ENCODE peak calls at places on chromosome 14, in five cellular contexts. Q is AG09309, A is PC-9, V is fibroblast of mammary gland, W is HL-60. L is an unnamed sample.

GRCh38 chr14:64637735-64638473 is 66.3 kb upstream of the PLEKHG3 start:
- DNase-seq in Q (no peak), A (no peak), V (peak), W (no peak), L (no peak)

GRCh38 chr14:59591641-59592040 is 15.0 kb upstream of the CCDC175 start:
- DNase-seq in Q (no peak), A (no peak), V (no peak), W (no peak), L (no peak)

GRCh38 chr14:33709711-33710110 is 241.2 kb downstream of the EGLN3 start:
- DNase-seq in Q (no peak), A (no peak), V (no peak), W (no peak), L (no peak)

GRCh38 chr14:43407721-43408120 is 1099.4 kb downstream of the FSCB start:
- DNase-seq in Q (no peak), A (no peak), V (no peak), W (no peak), L (no peak)

GRCh38 chr14:69483765-69484443 is 624 bp upstream of the PLEKHD1 start:
- DNase-seq in Q (no peak), A (peak), V (no peak), W (no peak), L (no peak)

GRCh38 chr14:80638620-80639215 is 302.8 kb downstream of the CEP128 start:
- DNase-seq in Q (peak), A (no peak), V (peak), W (no peak), L (no peak)

GRCh38 chr14:93150227-93151206 is 34.2 kb downstream of the MOAP1 start:
- DNase-seq in Q (no peak), A (no peak), V (no peak), W (no peak), L (no peak)

GRCh38 chr14:34797747-34798583 is 77.2 kb downstream of the BAZ1A start:
- DNase-seq in Q (no peak), A (no peak), V (no peak), W (no peak), L (no peak)

GRCh38 chr14:88749139-88749538 is 43.6 kb downstream of the EML5 start:
- DNase-seq in Q (no peak), A (no peak), V (no peak), W (no peak), L (no peak)

GRCh38 chr14:61864329-61864898 is 102.2 kb downstream of the SNAPC1 start:
- DNase-seq in Q (no peak), A (no peak), V (no peak), W (no peak), L (no peak)

GRCh38 chr14:104140463-104141331 is 2.3 kb downstream of the KIF26A start:
- DNase-seq in Q (no peak), A (no peak), V (no peak), W (no peak), L (no peak)

GRCh38 chr14:104140213-104140462 is 1.8 kb downstream of the KIF26A start:
- DNase-seq in Q (no peak), A (no peak), V (no peak), W (no peak), L (no peak)

GRCh38 chr14:104138891-104139459 is 588 bp downstream of the KIF26A start:
- DNase-seq in Q (no peak), A (no peak), V (no peak), W (no peak), L (no peak)

GRCh38 chr14:104138098-104138890 is at the start of gene KIF26A:
- DNase-seq in Q (no peak), A (no peak), V (no peak), W (no peak), L (no peak)

GRCh38 chr14:104139460-104140212 is 1.2 kb downstream of the KIF26A start:
- DNase-seq in Q (no peak), A (no peak), V (no peak), W (no peak), L (no peak)
- H3K4me3 ChIP-seq in Q (no peak), A (no peak), V (no peak), W (no peak), L (no peak)

DNA sequence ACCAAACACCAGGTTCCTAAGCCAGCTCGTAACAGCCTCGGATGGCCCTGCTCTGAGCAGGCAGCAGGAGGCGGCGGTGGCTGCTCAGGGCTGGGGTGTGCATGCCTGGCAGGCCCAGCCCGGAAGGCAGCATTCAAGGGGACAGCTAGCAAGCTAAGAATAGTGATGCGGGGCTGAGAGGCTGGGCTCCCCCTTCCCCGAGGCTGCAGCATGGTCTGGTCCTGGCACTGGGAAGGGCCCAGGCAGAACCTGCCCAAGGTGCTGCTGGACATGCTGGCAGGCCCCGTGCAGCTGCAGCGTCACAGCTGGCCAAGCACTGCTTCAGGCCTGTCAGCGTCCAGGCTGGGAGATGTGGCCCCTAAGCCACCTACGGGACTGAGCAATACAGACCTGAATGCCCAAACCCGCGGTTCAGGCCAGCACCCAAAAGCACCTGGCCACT is 26.4 kb upstream of the NUDT14 start:
- DNase-seq in Q (no peak), A (no peak), V (no peak), W (no peak), L (no peak)
- TF ChIP-seq CTCF in Q (no peak), A (no peak), V (no peak), W (no peak), L (no peak)

GRCh38 chr14:103126873-103127304 is 3.6 kb downstream of the TNFAIP2 start:
- DNase-seq in Q (no peak), A (peak), V (no peak), W (no peak), L (no peak)
- H3K4me3 ChIP-seq in Q (no peak), A (peak), V (no peak), W (no peak), L (no peak)

DNA sequence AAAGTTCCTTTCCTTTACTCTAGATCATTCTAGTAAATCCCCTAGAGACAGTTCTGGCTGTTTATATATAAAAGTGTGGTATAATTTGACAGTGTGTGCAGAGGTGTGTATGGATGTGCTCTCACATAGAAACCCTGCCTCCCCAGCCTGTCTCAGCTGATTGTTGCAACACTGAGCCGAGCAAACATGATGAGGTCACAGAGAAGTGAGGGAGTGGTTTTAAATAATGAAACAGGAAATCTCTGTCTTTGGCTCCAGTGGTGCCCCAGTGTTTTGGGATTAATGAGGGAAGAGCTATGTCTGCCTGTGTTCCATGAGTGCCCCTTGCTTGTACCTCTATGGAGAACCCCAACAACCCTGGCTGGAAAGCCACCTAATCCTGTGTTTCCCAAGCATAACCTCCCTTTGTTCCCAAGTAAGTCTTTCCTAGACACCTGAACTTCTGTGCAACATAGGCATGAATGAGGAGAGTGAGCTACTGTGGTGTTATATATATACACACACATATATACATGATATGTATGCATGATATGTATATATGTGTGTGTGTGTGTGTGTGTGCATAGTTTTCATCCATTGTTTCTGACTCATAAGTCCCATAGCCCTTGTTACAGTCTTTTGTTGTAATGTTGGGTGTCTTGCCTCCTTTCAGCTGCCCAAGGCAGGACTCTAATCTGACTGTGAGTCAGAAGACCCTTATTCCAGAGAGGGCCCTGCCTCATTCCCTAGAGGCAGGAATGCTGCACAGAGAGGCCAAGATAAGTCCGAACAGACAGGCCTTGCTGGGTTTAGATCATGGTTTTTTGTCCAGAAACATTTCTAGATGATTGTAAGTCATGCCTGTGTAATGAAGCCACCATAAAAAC is 18.0 kb downstream of the TRAF3 start:
- DNase-seq in Q (peak), A (peak), V (peak), W (peak), L (no peak)
- TF ChIP-seq CTCF in Q (peak), A (no peak), V (peak), W (no peak), L (no peak)

DNA sequence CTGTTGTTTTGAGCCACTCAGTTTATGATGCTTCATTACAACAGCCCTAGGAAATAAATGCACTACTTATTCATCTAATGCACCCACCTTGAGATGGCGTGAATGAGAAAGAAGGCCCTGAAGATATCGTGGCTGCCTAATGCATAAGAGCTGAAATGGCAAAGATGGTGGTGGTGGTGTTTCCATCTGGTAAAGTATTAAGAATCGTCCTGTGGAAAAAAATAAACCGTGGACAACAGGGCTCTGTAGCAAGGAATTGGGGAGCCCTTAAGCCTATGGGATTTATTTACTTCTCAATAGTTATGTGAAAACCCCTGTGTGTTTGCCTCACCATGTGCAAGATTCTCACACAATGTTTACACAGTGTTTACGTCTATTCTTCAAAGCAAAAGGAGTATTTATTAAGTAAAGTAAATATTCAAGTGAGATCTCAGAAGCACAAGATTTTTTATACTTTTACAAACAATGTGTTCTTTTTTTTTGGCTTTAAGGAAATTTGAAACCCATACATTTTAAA is 1555.2 kb upstream of the FLRT2 start:
- DNase-seq in Q (no peak), A (no peak), V (no peak), W (no peak), L (no peak)
- H3K4me3 ChIP-seq in Q (no peak), A (no peak), V (no peak), W (no peak), L (no peak)

DNA sequence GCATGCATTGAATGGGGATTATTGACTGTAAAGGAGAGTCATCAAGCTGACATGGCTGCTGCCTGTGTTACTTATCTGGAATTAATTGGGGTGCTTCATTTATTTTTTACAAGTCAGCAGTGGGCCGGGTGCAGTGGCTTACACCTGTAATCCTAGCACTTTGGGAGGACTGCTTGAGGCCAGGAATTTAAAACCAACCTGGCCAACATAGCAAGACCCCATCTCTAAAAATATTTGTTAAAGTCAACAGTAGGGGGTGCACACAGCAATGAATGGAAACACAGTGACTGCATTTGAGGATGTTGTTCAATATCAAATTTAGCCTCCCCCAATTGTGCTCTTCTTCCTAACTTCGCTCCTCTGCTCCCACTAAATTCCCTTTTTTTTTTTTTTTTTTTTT is 52.1 kb downstream of the ANKRD9 start:
- DNase-seq in Q (no peak), A (no peak), V (no peak), W (no peak), L (no peak)
- TF ChIP-seq CTCF in Q (no peak), A (no peak), V (no peak), W (no peak), L (no peak)

DNA sequence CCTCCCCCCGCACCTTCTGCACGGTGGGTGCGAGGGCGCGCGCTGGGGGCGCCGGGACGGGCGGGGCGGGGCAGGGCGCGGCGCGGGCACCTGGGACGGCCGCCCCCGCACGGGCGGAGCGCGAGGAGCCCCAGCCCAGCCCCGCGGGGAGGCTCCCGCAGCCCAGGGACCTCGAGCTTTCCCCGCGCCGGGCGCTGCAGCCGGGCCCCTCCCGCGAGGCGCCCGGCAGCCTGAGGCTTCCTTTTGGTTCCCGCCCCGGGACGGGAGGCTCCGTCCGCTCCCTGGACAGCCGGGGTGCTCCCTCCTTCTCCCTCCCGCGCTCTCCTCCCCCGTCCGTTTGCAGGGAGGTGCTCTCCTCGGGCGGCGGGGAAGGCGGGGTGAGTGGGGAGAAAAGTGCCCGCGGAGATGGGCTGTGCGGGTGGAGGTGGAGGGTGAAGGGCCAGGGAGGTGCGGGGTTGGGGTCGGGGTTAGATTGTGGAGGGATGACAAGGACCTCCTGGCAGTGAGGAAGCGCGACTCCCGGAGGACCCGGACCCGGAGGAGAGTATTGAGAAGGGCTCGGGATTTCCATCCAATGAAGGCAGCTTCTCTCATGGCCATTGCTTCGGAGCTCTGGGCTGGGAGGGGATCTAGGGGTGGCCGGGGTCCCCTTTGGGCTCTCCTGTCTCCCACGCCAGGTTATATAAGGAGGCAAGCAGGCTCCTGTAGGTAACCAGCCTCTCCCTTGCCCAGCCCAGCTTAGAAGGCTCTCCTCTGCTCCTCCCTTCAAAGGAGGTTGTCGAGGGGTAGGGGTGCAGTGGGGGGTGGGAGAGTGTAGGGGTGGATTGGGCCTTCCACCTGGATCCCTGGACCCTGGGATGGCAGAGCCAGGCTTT is 645 bp downstream of the JDP2 start:
- DNase-seq in Q (no peak), A (peak), V (no peak), W (peak), L (no peak)
- H3K4me3 ChIP-seq in Q (peak), A (peak), V (peak), W (peak), L (peak)

GRCh38 chr14:36105401-36105800 is 71.1 kb downstream of the PTCSC3 start:
- DNase-seq in Q (no peak), A (peak), V (peak), W (peak), L (no peak)
- TF ChIP-seq CTCF in Q (no peak), A (no peak), V (peak), W (no peak), L (no peak)

DNA sequence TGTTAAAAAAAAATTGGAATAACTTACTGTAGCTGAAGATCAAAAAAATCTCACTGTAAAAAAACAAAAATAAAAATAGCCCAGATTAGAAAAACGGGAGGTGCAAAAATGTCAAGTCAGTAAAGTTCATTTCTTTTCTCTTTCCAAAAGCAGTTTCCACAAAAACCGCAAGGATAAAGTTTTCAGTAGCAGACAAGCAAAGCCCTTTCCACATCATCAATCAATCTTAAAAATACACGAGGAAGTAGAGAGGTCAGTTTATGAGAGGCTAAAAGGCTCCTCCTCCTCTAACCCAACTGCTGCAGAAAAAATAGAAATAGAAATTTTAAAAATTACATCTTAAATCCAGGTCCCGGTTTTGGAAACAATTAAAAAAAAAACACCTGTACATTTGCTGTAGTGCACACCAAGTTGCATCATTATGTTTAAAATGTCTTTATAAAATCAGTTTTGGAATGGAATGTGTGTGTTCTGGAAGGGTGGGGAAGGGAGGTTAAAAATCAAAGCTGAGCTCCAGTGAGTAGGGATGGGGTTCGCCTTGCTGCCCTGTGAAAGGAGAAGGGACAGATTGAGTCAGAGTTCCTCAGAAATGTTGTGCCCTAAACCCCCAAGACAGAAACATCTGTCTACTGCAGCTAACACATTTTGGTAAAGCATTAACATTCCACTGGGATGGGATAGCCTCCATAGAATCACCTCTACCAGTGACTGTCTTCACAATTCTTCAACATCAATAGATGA is 5.8 kb downstream of the HNRNPC start:
- DNase-seq in Q (no peak), A (no peak), V (peak), W (no peak), L (no peak)
- H3K4me3 ChIP-seq in Q (peak), A (peak), V (peak), W (no peak), L (peak)

GRCh38 chr14:104458845-104459244 is 120.7 kb upstream of the C14orf180 start:
- DNase-seq in Q (no peak), A (no peak), V (no peak), W (no peak), L (no peak)

GRCh38 chr14:104462651-104463630 is 116.6 kb upstream of the C14orf180 start:
- DNase-seq in Q (no peak), A (no peak), V (peak), W (no peak), L (no peak)

GRCh38 chr14:104464907-104465306 is 114.7 kb upstream of the C14orf180 start:
- DNase-seq in Q (no peak), A (no peak), V (no peak), W (no peak), L (no peak)

GRCh38 chr14:104460920-104461651 is 118.5 kb upstream of the C14orf180 start:
- DNase-seq in Q (no peak), A (no peak), V (no peak), W (no peak), L (no peak)

GRCh38 chr14:104461676-104462443 is 117.7 kb upstream of the C14orf180 start:
- DNase-seq in Q (no peak), A (no peak), V (no peak), W (no peak), L (no peak)
- TF ChIP-seq CTCF in Q (no peak), A (no peak), V (no peak), W (no peak), L (no peak)

L was measured in GM12864.